ENCODE peak calls at places on chromosomes 5 and 9, in nine cellular contexts. W is neural progenitor cell, I is cardiac muscle cell, U is BJ, M is heart left ventricle, K is fibroblast of the aortic adventitia, R is coronary artery, L is AG09309, O is cardiac fibroblast. A is an unnamed sample.

GRCh38 chr5:6905423-6905822 is 192.2 kb downstream of the TENT4A start:
- DNase-seq in W (no peak), I (no peak), U (no peak), M (peak), K (no peak), R (no peak), L (no peak), O (no peak), A (no peak)

GRCh38 chr5:134143964-134144941 is 29.8 kb downstream of the TCF7 start:
- DNase-seq in W (no peak), I (no peak), U (no peak), M (no peak), K (no peak), R (no peak), L (no peak), O (no peak), A (no peak)

GRCh38 chr5:18744990-18745590 is 1110.8 kb downstream of the TAF11L14 start:
- DNase-seq in W (no peak), I (no peak), U (no peak), M (no peak), K (no peak), R (no peak), L (no peak), O (no peak), A (no peak)

GRCh38 chr9:127129718-127130085 is 7.3 kb upstream of the ANGPTL2 start:
- DNase-seq in W (no peak), I (no peak), U (no peak), M (no peak), K (no peak), R (no peak), L (no peak), O (no peak), A (no peak)

GRCh38 chr5:107513337-107514125 is 157.2 kb downstream of the EFNA5 start:
- DNase-seq in W (no peak), I (no peak), U (no peak), M (no peak), K (no peak), R (no peak), L (no peak), O (peak), A (no peak)

GRCh38 chr9:131800885-131801284 is 61.0 kb upstream of the RAPGEF1 start:
- DNase-seq in W (no peak), I (no peak), U (no peak), M (no peak), K (no peak), R (no peak), L (no peak), O (no peak), A (no peak)

GRCh38 chr5:169956756-169957155 is 23.5 kb downstream of the INSYN2B start:
- DNase-seq in W (no peak), I (no peak), U (no peak), M (no peak), K (peak), R (no peak), L (no peak), O (peak), A (no peak)

GRCh38 chr5:123530728-123531127 is 18.8 kb downstream of the CSNK1G3 start:
- DNase-seq in W (no peak), I (no peak), U (no peak), M (no peak), K (no peak), R (no peak), L (no peak), O (no peak), A (no peak)

GRCh38 chr9:69297300-69297980 is 27.6 kb upstream of the ENTREP1 start:
- DNase-seq in W (no peak), I (peak), U (no peak), M (no peak), K (no peak), R (no peak), L (no peak), O (no peak), A (no peak)

GRCh38 chr9:127723013-127723412 is 7.1 kb downstream of the TTC16 start:
- DNase-seq in W (no peak), I (no peak), U (no peak), M (no peak), K (no peak), R (no peak), L (no peak), O (no peak), A (no peak)

GRCh38 chr9:128027166-128027539 is 40.0 kb downstream of the NAIF1 start:
- DNase-seq in W (no peak), I (no peak), U (no peak), M (no peak), K (peak), R (no peak), L (no peak), O (peak), A (no peak)

GRCh38 chr9:105142406-105143092 is 101.9 kb upstream of the SLC44A1 start:
- DNase-seq in W (no peak), I (no peak), U (no peak), M (no peak), K (no peak), R (no peak), L (peak), O (peak), A (no peak)

GRCh38 chr5:8660133-8660893 is 791.4 kb downstream of the MTRR start:
- DNase-seq in W (no peak), I (no peak), U (no peak), M (no peak), K (no peak), R (no peak), L (no peak), O (no peak), A (no peak)

GRCh38 chr9:95762322-95762721 is 113.2 kb upstream of the ERCC6L2 start:
- DNase-seq in W (no peak), I (no peak), U (no peak), M (no peak), K (no peak), R (no peak), L (no peak), O (no peak), A (no peak)

GRCh38 chr5:174084691-174085154 is 39.2 kb downstream of the NSG2 start:
- DNase-seq in W (no peak), I (no peak), U (peak), M (no peak), K (no peak), R (no peak), L (no peak), O (no peak), A (no peak)

GRCh38 chr5:137292461-137293025 is 206.6 kb downstream of the SPOCK1 start:
- DNase-seq in W (no peak), I (no peak), U (no peak), M (no peak), K (no peak), R (no peak), L (no peak), O (no peak), A (no peak)

GRCh38 chr5:77590347-77590746 is 48.2 kb downstream of the OTP start:
- DNase-seq in W (peak), I (no peak), U (no peak), M (no peak), K (no peak), R (no peak), L (no peak), O (no peak), A (no peak)

GRCh38 chr9:95910023-95910706 is 34.7 kb downstream of the ERCC6L2 start:
- DNase-seq in W (no peak), I (no peak), U (no peak), M (no peak), K (peak), R (no peak), L (no peak), O (peak), A (no peak)

GRCh38 chr5:76861616-76862015 is 11.8 kb downstream of the S100Z start:
- DNase-seq in W (no peak), I (no peak), U (no peak), M (no peak), K (peak), R (no peak), L (no peak), O (peak), A (no peak)

GRCh38 chr5:66666778-66667177 is 70.6 kb downstream of the MAST4 start:
- DNase-seq in W (no peak), I (peak), U (no peak), M (no peak), K (no peak), R (no peak), L (no peak), O (no peak), A (no peak)

GRCh38 chr9:84072621-84073180 is 92.1 kb downstream of the RMI1 start:
- DNase-seq in W (no peak), I (no peak), U (no peak), M (no peak), K (no peak), R (no peak), L (no peak), O (no peak), A (no peak)

GRCh38 chr5:131413605-131414559 is 150.0 kb downstream of the CDC42SE2 start:
- DNase-seq in W (no peak), I (no peak), U (no peak), M (no peak), K (no peak), R (no peak), L (no peak), O (no peak), A (no peak)

GRCh38 chr5:61289241-61289640 is 42.8 kb upstream of the ZSWIM6 start:
- DNase-seq in W (peak), I (no peak), U (no peak), M (no peak), K (no peak), R (no peak), L (no peak), O (peak), A (no peak)

GRCh38 chr5:179361204-179361603 is 15.9 kb upstream of the ADAMTS2 start:
- DNase-seq in W (no peak), I (no peak), U (no peak), M (no peak), K (no peak), R (no peak), L (no peak), O (no peak), A (no peak)

GRCh38 chr9:136084191-136084944 is 10.7 kb downstream of the NACC2 start:
- DNase-seq in W (peak), I (no peak), U (no peak), M (no peak), K (no peak), R (no peak), L (no peak), O (no peak), A (no peak)

GRCh38 chr5:115297043-115297442 is 589 bp upstream of the CCDC112 start:
- DNase-seq in W (peak), I (peak), U (no peak), M (no peak), K (peak), R (no peak), L (no peak), O (peak), A (no peak)

GRCh38 chr9:28234899-28235277 is 661.6 kb upstream of the C9orf72 start:
- DNase-seq in W (no peak), I (no peak), U (peak), M (no peak), K (peak), R (no peak), L (peak), O (peak), A (no peak)

GRCh38 chr5:80837679-80838078 is 122.5 kb upstream of the RASGRF2 start:
- DNase-seq in W (no peak), I (no peak), U (no peak), M (no peak), K (no peak), R (no peak), L (no peak), O (no peak), A (no peak)

GRCh38 chr5:98248949-98249348 is 524.5 kb upstream of the RGMB start:
- DNase-seq in W (no peak), I (no peak), U (peak), M (no peak), K (peak), R (no peak), L (peak), O (peak), A (peak)

GRCh38 chr5:128121679-128122078 is 38.1 kb downstream of the SLC12A2 start:
- DNase-seq in W (no peak), I (no peak), U (no peak), M (no peak), K (no peak), R (no peak), L (no peak), O (no peak), A (no peak)

GRCh38 chr9:34338664-34339063 is 9.3 kb downstream of the NUDT2 start:
- DNase-seq in W (no peak), I (no peak), U (no peak), M (no peak), K (no peak), R (no peak), L (no peak), O (no peak), A (no peak)

DNA sequence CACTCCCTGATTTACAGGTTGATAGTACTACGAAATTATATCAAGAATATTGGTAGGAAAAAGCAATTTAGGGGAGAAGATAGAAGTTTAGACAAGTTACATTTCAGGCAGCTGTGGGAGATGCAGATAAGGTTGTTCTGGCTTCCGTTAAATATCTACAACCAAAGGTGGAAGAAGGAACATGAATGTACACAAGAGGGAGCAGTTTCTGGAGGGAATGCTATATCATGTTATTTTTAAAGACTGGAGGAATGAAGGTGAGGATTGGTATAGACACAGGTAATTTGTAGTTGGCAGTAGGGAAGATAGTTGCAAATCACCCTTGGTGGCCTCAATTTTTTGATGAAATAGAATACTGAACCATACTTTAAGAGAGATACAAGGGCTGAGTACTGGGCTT is 187.3 kb upstream of the NMUR2 start:
- DNase-seq in W (no peak), I (no peak), U (no peak), M (no peak), K (no peak), R (no peak), L (no peak), O (no peak), A (no peak)
- TF ChIP-seq CTCF in W (peak), I (no peak), U (no peak), M (no peak), K (no peak), R (no peak), L (no peak), O (no peak), A (no peak)

DNA sequence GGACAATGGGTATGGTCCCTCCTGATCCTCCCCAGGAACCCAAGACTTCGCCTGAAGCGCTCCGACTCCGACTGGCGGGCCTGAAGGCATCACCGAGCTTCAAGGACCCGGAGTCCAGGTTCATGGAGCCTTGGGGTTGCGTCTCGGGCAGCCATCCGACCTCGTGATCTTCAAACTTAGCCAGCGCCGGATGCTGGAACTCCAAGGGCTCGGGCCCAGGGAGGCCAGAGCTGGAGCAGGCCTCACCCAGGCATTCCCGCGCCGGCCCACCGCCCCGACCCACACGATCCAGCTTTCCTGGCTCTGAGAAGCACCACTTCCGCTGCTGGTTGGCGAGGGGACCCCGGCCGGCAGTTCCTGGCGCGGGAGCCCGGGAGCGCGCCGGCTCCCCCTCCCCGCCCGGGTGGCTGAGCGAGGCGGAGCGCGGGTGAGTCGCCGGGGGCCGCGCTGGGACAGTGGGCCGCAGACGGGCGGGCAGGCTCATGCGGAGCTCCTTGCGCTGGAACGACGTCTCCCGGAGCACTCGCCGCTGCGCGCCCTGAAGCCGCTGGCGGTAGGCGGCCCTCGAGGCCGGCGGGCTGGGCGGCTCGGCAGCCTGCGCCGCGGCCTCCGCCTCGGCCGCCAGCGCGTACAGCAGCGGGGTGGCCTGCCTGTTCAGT is 5.2 kb downstream of the SHROOM1 start:
- DNase-seq in W (peak), I (no peak), U (no peak), M (no peak), K (no peak), R (no peak), L (no peak), O (no peak), A (no peak)
- H3K4me3 ChIP-seq in W (peak), I (no peak), U (no peak), M (no peak), K (no peak), R (peak), L (no peak), O (no peak), A (no peak)

DNA sequence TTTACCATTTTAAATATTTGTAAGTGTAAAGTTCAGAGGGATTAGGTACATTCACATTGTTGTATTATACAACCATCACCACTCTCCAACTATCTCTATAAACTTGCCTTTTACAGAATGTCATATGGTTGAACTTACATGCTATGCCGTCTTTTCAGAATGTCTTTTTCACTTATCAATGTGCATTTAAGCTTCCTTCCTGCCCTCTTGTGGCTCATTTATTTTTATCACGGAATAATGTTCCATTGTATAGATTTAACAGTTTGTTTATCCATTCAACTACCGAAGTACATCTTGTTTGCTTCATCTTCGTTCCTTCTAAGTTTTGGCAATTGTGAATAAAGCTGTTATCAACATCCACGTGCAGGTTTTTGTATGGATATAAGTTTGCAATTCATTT is 133.3 kb upstream of the C6 start:
- DNase-seq in W (no peak), I (no peak), U (no peak), M (no peak), K (peak), R (no peak), L (no peak), O (peak), A (no peak)
- TF ChIP-seq CTCF in W (no peak), I (peak), U (no peak), M (no peak), K (peak), R (no peak), L (peak), O (no peak), A (no peak)

DNA sequence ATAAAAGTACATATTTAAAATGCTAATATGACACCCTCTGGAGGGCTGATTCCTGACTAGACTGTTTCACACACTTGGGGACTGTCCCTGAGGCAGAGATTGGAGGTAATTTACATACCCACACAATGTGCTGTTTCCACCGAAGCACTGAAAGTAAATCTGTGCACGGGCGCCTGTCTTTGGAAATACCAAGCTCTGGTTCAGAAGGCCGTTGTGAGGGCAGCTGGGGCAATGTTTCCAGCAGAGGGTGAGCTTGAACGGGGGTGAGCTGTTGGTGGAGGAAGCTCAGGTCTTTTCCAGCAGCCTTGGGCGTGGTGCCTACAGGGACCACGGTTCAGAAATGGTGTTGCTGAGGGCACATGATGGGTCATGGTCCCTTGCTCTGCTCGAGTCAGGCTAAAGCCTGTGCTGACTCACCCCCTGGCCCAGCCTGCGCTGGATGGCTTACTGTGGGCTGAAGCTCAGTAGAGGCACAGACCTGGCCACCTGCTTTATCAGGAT is 25.8 kb upstream of the HMCN2 start:
- DNase-seq in W (no peak), I (no peak), U (no peak), M (no peak), K (no peak), R (no peak), L (no peak), O (no peak), A (no peak)
- H3K4me3 ChIP-seq in W (no peak), I (no peak), U (no peak), M (no peak), K (no peak), R (no peak), L (no peak), O (no peak), A (no peak)

DNA sequence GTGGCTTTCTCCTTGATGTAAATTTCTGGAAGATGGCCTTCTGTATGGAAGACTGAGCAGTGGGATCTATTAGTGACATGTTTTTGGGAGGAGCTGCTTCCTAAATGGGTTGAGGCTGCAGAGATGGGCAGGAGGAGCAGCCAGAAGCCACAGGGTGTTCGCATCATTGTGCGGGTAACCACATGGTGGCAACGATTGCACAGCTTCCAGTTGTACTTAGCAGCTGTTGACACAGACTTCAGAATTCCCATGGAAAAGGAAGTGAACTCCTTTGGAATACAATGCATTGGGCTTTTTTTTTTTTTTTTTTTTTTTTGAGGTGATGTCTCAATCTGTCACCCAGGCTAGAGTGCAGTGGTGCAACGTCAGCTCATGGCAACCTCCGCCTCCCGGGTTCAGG is 297.3 kb downstream of the NR3C1 start:
- DNase-seq in W (peak), I (peak), U (no peak), M (peak), K (peak), R (no peak), L (peak), O (peak), A (no peak)
- TF ChIP-seq CTCF in W (peak), I (peak), U (peak), M (peak), K (peak), R (no peak), L (peak), O (peak), A (peak)

GRCh38 chr5:139676951-139677367 is 28.8 kb downstream of the CXXC5 start:
- DNase-seq in W (peak), I (no peak), U (no peak), M (no peak), K (no peak), R (no peak), L (no peak), O (no peak), A (no peak)
- H3K4me3 ChIP-seq in W (no peak), I (no peak), U (no peak), M (no peak), K (no peak), R (peak), L (no peak), O (no peak), A (no peak)

GRCh38 chr5:149731617-149732400 is 1.7 kb downstream of the PPARGC1B start:
- DNase-seq in W (peak), I (peak), U (peak), M (peak), K (peak), R (no peak), L (no peak), O (peak), A (peak)
- TF ChIP-seq CTCF in W (no peak), I (no peak), U (no peak), M (peak), K (no peak), R (no peak), L (no peak), O (no peak), A (no peak)

GRCh38 chr9:37289631-37290030 is 132.9 kb upstream of the GRHPR start:
- DNase-seq in W (no peak), I (no peak), U (no peak), M (no peak), K (no peak), R (no peak), L (no peak), O (no peak), A (no peak)
- H3K4me3 ChIP-seq in W (no peak), I (no peak), U (no peak), M (no peak), K (no peak), R (no peak), L (no peak), O (no peak), A (no peak)